ENCODE peak calls at places on chromosomes 16 and 17, in seven cellular contexts. One of them, this sample, is unnamed.

GRCh38 chr17:28711723-28712036 is at the start of gene PROCA1:
- DNase-seq in A549: no peak
- DNase-seq in heart left ventricle: no peak
- DNase-seq in tibial nerve: no peak
- DNase-seq in GM12892: no peak
- DNase-seq in adrenal gland: no peak
- DNase-seq in uterus: no peak
- DNase-seq in this sample: no peak

GRCh38 chr17:64504769-64505319 is 1.2 kb downstream of the DDX5 start:
- DNase-seq in tibial nerve: no peak
- DNase-seq in uterus: peak
- DNase-seq in GM12892: no peak
- DNase-seq in heart left ventricle: no peak
- DNase-seq in A549: peak
- DNase-seq in adrenal gland: no peak
- DNase-seq in this sample: no peak

GRCh38 chr16:4877298-4877685 is 30.0 kb downstream of the UBN1 start:
- DNase-seq in tibial nerve: no peak
- DNase-seq in GM12892: no peak
- DNase-seq in A549: no peak
- DNase-seq in adrenal gland: no peak
- DNase-seq in uterus: no peak
- DNase-seq in heart left ventricle: no peak
- DNase-seq in this sample: no peak

GRCh38 chr17:1847191-1847590 is 17.4 kb downstream of the RPA1 start:
- DNase-seq in GM12892: no peak
- DNase-seq in uterus: no peak
- DNase-seq in A549: no peak
- DNase-seq in tibial nerve: no peak
- DNase-seq in adrenal gland: no peak
- DNase-seq in heart left ventricle: peak
- DNase-seq in this sample: no peak

GRCh38 chr16:11596572-11597226 is 10.0 kb upstream of the LITAF start:
- DNase-seq in GM12892: no peak
- DNase-seq in tibial nerve: no peak
- DNase-seq in adrenal gland: no peak
- DNase-seq in uterus: no peak
- DNase-seq in heart left ventricle: no peak
- DNase-seq in A549: no peak
- DNase-seq in this sample: no peak

GRCh38 chr16:22206847-22207714 is 1.0 kb downstream of the EEF2K start:
- DNase-seq in uterus: peak
- DNase-seq in heart left ventricle: peak
- DNase-seq in A549: peak
- DNase-seq in adrenal gland: peak
- DNase-seq in tibial nerve: peak
- DNase-seq in GM12892: peak
- DNase-seq in this sample: no peak

GRCh38 chr17:13051876-13052275 is 34.0 kb upstream of the ELAC2 start:
- DNase-seq in uterus: no peak
- DNase-seq in heart left ventricle: no peak
- DNase-seq in adrenal gland: no peak
- DNase-seq in tibial nerve: no peak
- DNase-seq in A549: no peak
- DNase-seq in GM12892: no peak
- DNase-seq in this sample: no peak

GRCh38 chr17:37802712-37803416 is 58.0 kb upstream of the HNF1B start:
- DNase-seq in A549: no peak
- DNase-seq in GM12892: no peak
- DNase-seq in adrenal gland: peak
- DNase-seq in uterus: no peak
- DNase-seq in tibial nerve: no peak
- DNase-seq in heart left ventricle: no peak
- DNase-seq in this sample: no peak

GRCh38 chr17:28293994-28294393 is 25.0 kb upstream of the TMEM97 start:
- DNase-seq in A549: no peak
- DNase-seq in GM12892: no peak
- DNase-seq in adrenal gland: no peak
- DNase-seq in heart left ventricle: no peak
- DNase-seq in uterus: no peak
- DNase-seq in tibial nerve: no peak
- DNase-seq in this sample: no peak

GRCh38 chr17:21523482-21524210 is 147.5 kb downstream of the KCNJ12 start:
- DNase-seq in adrenal gland: no peak
- DNase-seq in tibial nerve: no peak
- DNase-seq in GM12892: no peak
- DNase-seq in A549: no peak
- DNase-seq in heart left ventricle: no peak
- DNase-seq in uterus: no peak
- DNase-seq in this sample: no peak

GRCh38 chr17:17772231-17772630 is 64.6 kb downstream of the SREBF1 start:
- DNase-seq in uterus: no peak
- DNase-seq in tibial nerve: no peak
- DNase-seq in heart left ventricle: no peak
- DNase-seq in A549: no peak
- DNase-seq in GM12892: no peak
- DNase-seq in adrenal gland: no peak
- DNase-seq in this sample: no peak

GRCh38 chr17:17770371-17771059 is 66.3 kb downstream of the SREBF1 start:
- DNase-seq in tibial nerve: no peak
- DNase-seq in adrenal gland: peak
- DNase-seq in GM12892: no peak
- DNase-seq in heart left ventricle: no peak
- DNase-seq in uterus: no peak
- DNase-seq in A549: no peak
- DNase-seq in this sample: no peak

GRCh38 chr17:17776889-17777288 is 59.9 kb downstream of the SREBF1 start:
- DNase-seq in adrenal gland: no peak
- DNase-seq in heart left ventricle: no peak
- DNase-seq in GM12892: no peak
- DNase-seq in uterus: no peak
- DNase-seq in tibial nerve: no peak
- DNase-seq in A549: no peak
- DNase-seq in this sample: no peak

GRCh38 chr17:17771498-17772201 is 65.1 kb downstream of the SREBF1 start:
- DNase-seq in tibial nerve: no peak
- DNase-seq in uterus: no peak
- DNase-seq in heart left ventricle: no peak
- DNase-seq in adrenal gland: no peak
- DNase-seq in A549: no peak
- DNase-seq in GM12892: no peak
- DNase-seq in this sample: no peak

DNA sequence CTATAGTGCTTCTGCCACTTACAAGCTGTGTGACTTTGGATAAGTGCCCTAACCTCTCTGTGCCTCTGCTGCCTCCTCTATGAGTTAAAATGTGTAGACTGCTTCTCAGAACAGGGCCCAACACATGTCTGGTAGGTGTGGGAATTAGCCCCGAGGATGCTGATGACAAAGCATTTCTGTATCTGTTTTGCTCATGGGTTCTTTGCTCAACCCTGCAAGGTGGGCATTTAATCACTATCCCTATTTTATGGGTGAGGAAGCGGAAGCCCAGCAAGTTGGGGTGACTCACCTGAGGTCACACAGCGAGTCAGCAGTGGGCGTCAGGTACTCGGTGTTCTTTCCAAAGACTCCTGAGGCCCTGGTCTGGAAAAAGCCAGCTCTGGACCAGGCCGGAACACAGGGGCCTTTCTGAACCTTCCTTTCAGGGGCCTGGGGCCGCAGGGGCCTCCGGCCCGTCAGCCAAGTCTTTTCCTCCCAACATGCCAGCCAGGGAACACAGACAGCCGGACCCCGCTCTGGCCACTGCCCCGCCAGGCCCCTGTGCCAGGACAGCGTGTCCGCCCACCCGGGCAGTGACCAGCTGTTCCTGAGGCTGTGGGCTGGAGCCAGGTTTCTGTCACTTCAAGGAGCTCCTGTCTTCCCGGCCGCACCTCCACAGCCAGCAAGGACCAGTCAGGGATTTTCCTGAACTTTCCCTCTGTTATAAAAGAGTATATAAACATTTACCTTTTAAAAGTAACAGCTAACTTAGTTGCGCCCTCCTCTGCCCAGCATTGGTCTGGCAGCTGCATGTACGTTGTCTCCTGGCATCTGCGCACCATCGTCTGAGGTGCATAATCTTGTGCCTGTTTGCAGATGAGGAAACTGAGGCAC is 62.5 kb downstream of the SREBF1 start:
- DNase-seq in adrenal gland: peak
- DNase-seq in GM12892: no peak
- DNase-seq in tibial nerve: no peak
- DNase-seq in heart left ventricle: peak
- DNase-seq in uterus: peak
- DNase-seq in A549: peak
- DNase-seq in this sample: no peak
- TF ChIP-seq POLR2A in adrenal gland: no peak
- TF ChIP-seq POLR2A in GM12892: no peak
- TF ChIP-seq POLR2A in tibial nerve: no peak
- TF ChIP-seq POLR2A in heart left ventricle: no peak
- TF ChIP-seq POLR2A in uterus: no peak
- TF ChIP-seq POLR2A in A549: no peak
- TF ChIP-seq POLR2A in this sample: no peak

GRCh38 chr16:20984019-20984418 is 83.4 kb downstream of the LYRM1 start:
- DNase-seq in tibial nerve: no peak
- DNase-seq in uterus: no peak
- DNase-seq in adrenal gland: no peak
- DNase-seq in heart left ventricle: no peak
- DNase-seq in A549: no peak
- DNase-seq in GM12892: no peak
- DNase-seq in this sample: no peak

DNA sequence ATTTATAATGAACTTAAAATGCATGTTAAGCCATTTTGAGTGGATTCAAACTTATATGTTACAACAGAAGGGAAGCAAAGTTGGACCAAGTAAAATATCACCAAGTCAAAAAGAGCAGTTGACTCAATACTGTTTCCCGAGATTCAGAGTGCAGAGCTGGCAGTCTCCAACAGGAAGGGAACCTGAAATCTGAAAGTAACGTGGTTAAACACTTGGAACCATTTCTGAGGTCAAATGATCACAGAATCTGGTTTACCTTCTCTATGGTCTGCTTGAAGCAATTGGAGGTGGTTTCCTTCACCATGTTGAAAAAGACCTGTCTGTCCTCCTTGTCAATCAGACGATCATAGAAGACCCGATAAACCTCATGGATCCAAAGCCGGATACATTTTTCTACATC is 86.5 kb downstream of the LYRM1 start:
- DNase-seq in uterus: no peak
- DNase-seq in tibial nerve: no peak
- DNase-seq in heart left ventricle: no peak
- DNase-seq in A549: no peak
- DNase-seq in adrenal gland: no peak
- DNase-seq in GM12892: no peak
- DNase-seq in this sample: no peak
- TF ChIP-seq POLR2A in uterus: no peak
- TF ChIP-seq POLR2A in tibial nerve: no peak
- TF ChIP-seq POLR2A in heart left ventricle: no peak
- TF ChIP-seq POLR2A in A549: no peak
- TF ChIP-seq POLR2A in adrenal gland: no peak
- TF ChIP-seq POLR2A in GM12892: no peak
- TF ChIP-seq POLR2A in this sample: no peak

DNA sequence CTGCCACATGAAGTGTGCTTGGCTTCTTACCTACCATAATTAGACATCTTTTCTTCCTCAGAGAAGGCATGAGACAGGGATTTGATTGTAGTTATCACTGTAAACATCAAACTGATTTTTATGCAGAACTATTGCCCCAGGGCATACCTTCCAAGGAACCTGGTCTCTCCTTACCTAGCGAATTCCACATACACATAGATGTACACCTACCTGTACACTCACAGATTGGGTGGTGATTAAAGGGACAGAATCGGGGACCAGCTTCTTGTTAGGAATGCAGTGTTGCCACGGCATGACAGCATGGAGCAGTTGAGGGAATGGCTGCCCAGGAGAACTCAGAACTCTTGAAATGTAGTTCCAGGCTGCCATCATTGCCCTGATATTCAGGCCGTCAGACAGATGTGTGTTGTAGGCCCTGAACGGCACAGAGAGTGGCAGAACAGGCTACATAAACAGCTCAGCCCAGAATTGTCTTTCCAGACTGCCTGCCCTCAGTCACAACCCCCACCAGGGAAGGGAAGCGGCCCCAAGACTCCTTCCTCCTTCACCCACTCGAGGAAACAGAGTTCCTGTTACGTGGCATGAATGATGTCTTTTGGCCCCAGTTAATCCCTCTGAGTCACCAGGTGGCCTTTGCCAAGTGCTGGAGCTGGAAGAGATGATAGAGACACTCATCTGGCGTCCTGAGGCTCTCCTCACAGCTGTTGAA is 17.8 kb upstream of the NAGLU start:
- DNase-seq in adrenal gland: peak
- DNase-seq in GM12892: no peak
- DNase-seq in A549: peak
- DNase-seq in uterus: peak
- DNase-seq in tibial nerve: peak
- DNase-seq in heart left ventricle: peak
- DNase-seq in this sample: peak
- TF ChIP-seq POLR2A in adrenal gland: no peak
- TF ChIP-seq POLR2A in GM12892: no peak
- TF ChIP-seq POLR2A in A549: no peak
- TF ChIP-seq POLR2A in uterus: peak
- TF ChIP-seq POLR2A in tibial nerve: no peak
- TF ChIP-seq POLR2A in heart left ventricle: no peak
- TF ChIP-seq POLR2A in this sample: no peak

GRCh38 chr16:9627427-9627826 is 536.0 kb downstream of the HAPSTR1 start:
- DNase-seq in GM12892: no peak
- DNase-seq in uterus: no peak
- DNase-seq in tibial nerve: no peak
- DNase-seq in heart left ventricle: no peak
- DNase-seq in A549: no peak
- DNase-seq in adrenal gland: no peak
- DNase-seq in this sample: no peak

GRCh38 chr16:9625122-9625521 is 533.7 kb downstream of the HAPSTR1 start:
- DNase-seq in A549: no peak
- DNase-seq in tibial nerve: no peak
- DNase-seq in adrenal gland: no peak
- DNase-seq in uterus: no peak
- DNase-seq in GM12892: no peak
- DNase-seq in heart left ventricle: no peak
- DNase-seq in this sample: no peak

GRCh38 chr16:9633844-9634243 is 542.4 kb downstream of the HAPSTR1 start:
- DNase-seq in adrenal gland: no peak
- DNase-seq in A549: no peak
- DNase-seq in tibial nerve: no peak
- DNase-seq in heart left ventricle: no peak
- DNase-seq in uterus: no peak
- DNase-seq in GM12892: no peak
- DNase-seq in this sample: no peak

GRCh38 chr16:9630119-9630518 is 538.7 kb downstream of the HAPSTR1 start:
- DNase-seq in GM12892: no peak
- DNase-seq in tibial nerve: no peak
- DNase-seq in adrenal gland: no peak
- DNase-seq in uterus: no peak
- DNase-seq in heart left ventricle: no peak
- DNase-seq in A549: no peak
- DNase-seq in this sample: no peak

DNA sequence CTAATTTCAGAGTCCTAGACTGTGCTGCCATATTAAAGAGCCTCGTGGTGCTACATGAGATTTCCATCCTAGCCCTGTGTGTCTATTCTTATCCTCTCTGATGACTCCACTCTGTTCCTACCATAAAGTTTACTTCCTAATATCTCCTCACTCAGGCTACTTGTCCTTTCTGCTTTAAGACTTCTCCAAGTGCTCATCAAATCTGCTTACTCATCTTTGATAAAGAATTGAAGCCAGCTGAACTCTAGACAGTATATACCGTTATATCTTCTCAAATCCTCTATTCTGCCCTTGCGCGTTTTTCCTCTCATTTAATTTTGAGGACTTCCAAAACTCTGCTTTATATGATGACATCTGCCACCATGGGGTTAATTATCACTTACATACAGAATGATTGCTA is 539.5 kb downstream of the HAPSTR1 start:
- DNase-seq in uterus: no peak
- DNase-seq in heart left ventricle: no peak
- DNase-seq in tibial nerve: no peak
- DNase-seq in A549: no peak
- DNase-seq in adrenal gland: no peak
- DNase-seq in GM12892: no peak
- DNase-seq in this sample: no peak
- TF ChIP-seq POLR2A in uterus: no peak
- TF ChIP-seq POLR2A in heart left ventricle: no peak
- TF ChIP-seq POLR2A in tibial nerve: no peak
- TF ChIP-seq POLR2A in A549: no peak
- TF ChIP-seq POLR2A in adrenal gland: no peak
- TF ChIP-seq POLR2A in GM12892: no peak
- TF ChIP-seq POLR2A in this sample: no peak